ENCODE peak calls at places on chromosomes 1 and 21, in five cellular contexts. Z is HCT116, R is neural progenitor cell, L is SK-N-SH, C is PC-3. M is an unnamed sample.

GRCh38 chr1:161206411-161207140 is 4.4 kb downstream of the NDUFS2 start:
- DNase-seq in Z (no peak), R (no peak), L (no peak), C (no peak), M (no peak)

GRCh38 chr1:3518256-3518655 is 63.8 kb downstream of the ARHGEF16 start:
- DNase-seq in Z (no peak), R (no peak), L (no peak), C (peak; percentile 46), M (no peak)

GRCh38 chr1:205963352-205963751 is 20.1 kb upstream of the SLC26A9 start:
- DNase-seq in Z (no peak), R (no peak), L (no peak), C (peak; percentile 22), M (no peak)

GRCh38 chr1:7526867-7527732 is 244.0 kb upstream of the VAMP3 start:
- DNase-seq in Z (no peak), R (no peak), L (no peak), C (no peak), M (no peak)

GRCh38 chr1:154329551-154330131 is 4.3 kb downstream of the ATP8B2 start:
- DNase-seq in Z (no peak), R (no peak), L (peak; percentile 26), C (no peak), M (no peak)

GRCh38 chr1:91545506-91546300 is 45.1 kb downstream of the CDC7 start:
- DNase-seq in Z (no peak), R (no peak), L (no peak), C (no peak), M (no peak)

GRCh38 chr1:183349201-183349711 is 68.9 kb downstream of the NMNAT2 start:
- DNase-seq in Z (no peak), R (peak; percentile 41), L (no peak), C (no peak), M (peak; percentile 37)

GRCh38 chr1:175757381-175758015 is 14.1 kb upstream of the TNR start:
- DNase-seq in Z (peak; percentile 19), R (peak; percentile 75), L (no peak), C (peak; percentile 9), M (peak; percentile 62)

GRCh38 chr1:168767885-168768584 is 39.0 kb upstream of the DPT start:
- DNase-seq in Z (no peak), R (no peak), L (no peak), C (no peak), M (no peak)

GRCh38 chr1:157193702-157194391 is 55.7 kb upstream of the ETV3 start:
- DNase-seq in Z (peak; percentile 57), R (peak; percentile 77), L (peak; percentile 64), C (peak; percentile 83), M (peak; percentile 86)

GRCh38 chr1:64679177-64679576 is 65.7 kb upstream of the RAVER2 start:
- DNase-seq in Z (no peak), R (no peak), L (no peak), C (no peak), M (peak; percentile 11)

GRCh38 chr1:113875714-113876113 is 4.2 kb upstream of the PTPN22 start:
- DNase-seq in Z (no peak), R (no peak), L (no peak), C (no peak), M (no peak)
- TF ChIP-seq EZH2phosphoT487 in Z (no peak), R (no peak), L (no peak), C (no peak), M (no peak)

GRCh38 chr1:93288558-93288957 is 57.1 kb upstream of the DR1 start:
- DNase-seq in Z (no peak), R (no peak), L (no peak), C (no peak), M (peak; percentile 19)
- TF ChIP-seq EZH2phosphoT487 in Z (no peak), R (no peak), L (no peak), C (no peak), M (no peak)

GRCh38 chr21:30582850-30583249 is 7.3 kb downstream of the KRTAP22-2 start:
- DNase-seq in Z (no peak), R (peak; percentile 10), L (no peak), C (no peak), M (no peak)

GRCh38 chr21:30580132-30580531 is 10.1 kb downstream of the KRTAP22-2 start:
- DNase-seq in Z (no peak), R (no peak), L (no peak), C (peak; percentile 49), M (no peak)

GRCh38 chr21:30579351-30579750 is 10.8 kb downstream of the KRTAP22-2 start:
- DNase-seq in Z (no peak), R (peak; percentile 33), L (no peak), C (no peak), M (no peak)

GRCh38 chr21:30577766-30578165 is 12.4 kb downstream of the KRTAP22-2 start:
- DNase-seq in Z (no peak), R (no peak), L (no peak), C (peak; percentile 56), M (no peak)
- TF ChIP-seq EZH2phosphoT487 in Z (no peak), R (no peak), L (no peak), C (no peak), M (no peak)

GRCh38 chr1:216542263-216542662 is 119.0 kb upstream of the USH2A start:
- DNase-seq in Z (no peak), R (no peak), L (no peak), C (no peak), M (no peak)

GRCh38 chr1:216542741-216543140 is 119.5 kb upstream of the USH2A start:
- DNase-seq in Z (no peak), R (no peak), L (no peak), C (no peak), M (no peak)
- TF ChIP-seq EZH2phosphoT487 in Z (no peak), R (no peak), L (no peak), C (no peak), M (no peak)

GRCh38 chr1:87179076-87179475 is 149.6 kb upstream of the LMO4 start:
- DNase-seq in Z (no peak), R (no peak), L (no peak), C (no peak), M (no peak)
- TF ChIP-seq EZH2phosphoT487 in Z (no peak), R (no peak), L (no peak), C (no peak), M (no peak)

GRCh38 chr1:235583511-235584001 is 66.0 kb downstream of the GNG4 start:
- DNase-seq in Z (no peak), R (no peak), L (no peak), C (no peak), M (no peak)
- TF ChIP-seq EZH2phosphoT487 in Z (no peak), R (no peak), L (no peak), C (no peak), M (no peak)